ENCODE peak calls at places on chromosome 4, in four cellular contexts. L, V, Y and W are unnamed samples.

GRCh38 chr4:38529189-38530115 is 134.5 kb upstream of the KLF3 start:
- DNase-seq in Y (no peak), V (no peak), L (no peak), W (no peak)

GRCh38 chr4:153781717-153782416 is 7.0 kb downstream of the SFRP2 start:
- DNase-seq in V (peak; percentile 61), Y (peak; percentile 29), L (no peak), W (no peak)

GRCh38 chr4:95085118-95085833 is 327.5 kb downstream of the BMPR1B start:
- DNase-seq in L (peak; percentile 81), Y (no peak), V (no peak), W (no peak)

GRCh38 chr4:156109943-156110925 is 156.6 kb upstream of the CTSO start:
- DNase-seq in V (peak; percentile 70), Y (peak; percentile 49), L (peak; percentile 2), W (peak; percentile 83)

GRCh38 chr4:138050601-138051000 is 191.5 kb downstream of the SLC7A11 start:
- DNase-seq in Y (peak; percentile 59), L (no peak), V (no peak), W (no peak)

GRCh38 chr4:19438228-19438627 is 813.5 kb upstream of the SLIT2 start:
- DNase-seq in L (no peak), V (peak; percentile 42), Y (no peak), W (no peak)

GRCh38 chr4:185219551-185220344 is 10.3 kb downstream of the SNX25 start:
- DNase-seq in L (no peak), V (peak; percentile 79), Y (no peak), W (no peak)

GRCh38 chr4:111537165-111537564 is 608.1 kb upstream of the FAM241A start:
- DNase-seq in L (no peak), V (peak; percentile 48), Y (no peak), W (no peak)

GRCh38 chr4:18566970-18567799 is 545.6 kb upstream of the LCORL start:
- DNase-seq in Y (no peak), L (peak; percentile 1), V (no peak), W (no peak)

GRCh38 chr4:70197842-70198241 is 2.3 kb downstream of the ODAM start:
- DNase-seq in Y (no peak), L (no peak), V (no peak), W (no peak)

GRCh38 chr4:15438939-15439524 is 11.2 kb downstream of the C1QTNF7 start:
- DNase-seq in Y (no peak), L (no peak), V (peak; percentile 54), W (no peak)

GRCh38 chr4:26325191-26325590 is 4.4 kb downstream of the RBPJ start:
- DNase-seq in Y (no peak), V (peak; percentile 65), L (peak; percentile 31), W (peak; percentile 35)

GRCh38 chr4:119221412-119221811 is 8.9 kb downstream of the USP53 start:
- DNase-seq in Y (no peak), L (no peak), V (no peak), W (no peak)

GRCh38 chr4:55125763-55126541 is 557 bp upstream of the KDR start:
- DNase-seq in V (peak; percentile 36), L (no peak), Y (peak; percentile 33), W (peak; percentile 19)

GRCh38 chr4:140633154-140633553 is 64.4 kb upstream of the UCP1 start:
- DNase-seq in V (no peak), L (no peak), Y (no peak), W (no peak)

GRCh38 chr4:152357206-152357605 is 178.7 kb downstream of the FBXW7 start:
- DNase-seq in Y (no peak), V (peak; percentile 63), L (peak; percentile 30), W (peak; percentile 41)

GRCh38 chr4:79662651-79663050 is 254.6 kb upstream of the GK2 start:
- DNase-seq in L (no peak), V (no peak), Y (no peak), W (no peak)

GRCh38 chr4:186700746-186701145 is 22.9 kb downstream of the FAT1 start:
- DNase-seq in L (no peak), V (peak; percentile 97), Y (no peak), W (peak; percentile 65)

GRCh38 chr4:118033148-118034060 is 882 bp upstream of the NDST3 start:
- DNase-seq in V (peak; percentile 48), Y (peak; percentile 70), L (peak; percentile 15), W (peak; percentile 38)

GRCh38 chr4:121551271-121551670 is 145.5 kb downstream of the ANXA5 start:
- DNase-seq in Y (no peak), L (no peak), V (peak; percentile 10), W (peak; percentile 55)

GRCh38 chr4:189613202-189613601 is 327.5 kb upstream of the FRG1 start:
- DNase-seq in Y (no peak), V (no peak), L (no peak), W (no peak)

GRCh38 chr4:133592591-133592990 is 443.5 kb downstream of the PCDH10 start:
- DNase-seq in L (no peak), V (no peak), Y (peak; percentile 61), W (no peak)

GRCh38 chr4:13536607-13537006 is 7.7 kb downstream of the NKX3-2 start:
- DNase-seq in V (no peak), Y (no peak), L (no peak), W (no peak)
- H3K9me3 ChIP-seq in V (no peaks in the 10 kb centered on the region), Y (no peaks in the 10 kb centered on the region), L (no peaks in the 10 kb centered on the region), W (peaks cover 3% of the 10 kb centered on the region)

GRCh38 chr4:41631538-41631937 is 93.6 kb downstream of the LIMCH1 start:
- DNase-seq in V (no peak), L (no peak), Y (no peak), W (no peak)

GRCh38 chr4:41628916-41629315 is 91.0 kb downstream of the LIMCH1 start:
- DNase-seq in V (no peak), Y (no peak), L (no peak), W (no peak)

GRCh38 chr4:41635441-41635840 is 97.5 kb downstream of the LIMCH1 start:
- DNase-seq in Y (no peak), V (no peak), L (no peak), W (no peak)

GRCh38 chr4:41633321-41633720 is 95.4 kb downstream of the LIMCH1 start:
- DNase-seq in Y (no peak), V (no peak), L (no peak), W (no peak)

GRCh38 chr4:41632481-41633073 is 94.6 kb downstream of the LIMCH1 start:
- DNase-seq in L (no peak), Y (no peak), V (peak; percentile 43), W (no peak)
- H3K4me2 ChIP-seq in L (no peak overlapping the region), Y (no peak overlapping the region), V (no peak overlapping the region), W (no peak overlapping the region)

GRCh38 chr4:518569-519083 is 19.6 kb downstream of the PIGG start:
- DNase-seq in V (no peak), Y (no peak), L (no peak), W (no peak)
- H3K9me3 ChIP-seq in V (no peaks in the 10 kb centered on the region), Y (no peaks in the 10 kb centered on the region), L (no peaks in the 10 kb centered on the region), W (no peaks in the 10 kb centered on the region)

GRCh38 chr4:166012129-166013078 is 139.4 kb downstream of the TLL1 start:
- DNase-seq in Y (no peak), L (no peak), V (no peak), W (peak; percentile 73)
- H3K4me2 ChIP-seq in Y (no peak overlapping the region), L (no peak overlapping the region), V (no peak overlapping the region), W (peak overlapping the region; percentile 29)

GRCh38 chr4:28788929-28789490 is 1928.4 kb downstream of the STIM2 start:
- DNase-seq in L (peak; percentile 5), V (peak; percentile 3), Y (no peak), W (peak; percentile 7)
- H3K9me3 ChIP-seq in L (no peaks in the 10 kb centered on the region), V (no peaks in the 10 kb centered on the region), Y (no peaks in the 10 kb centered on the region), W (no peaks in the 10 kb centered on the region)

GRCh38 chr4:105061720-105062119 is 85.0 kb upstream of the TET2 start:
- DNase-seq in Y (no peak), V (no peak), L (no peak), W (no peak)
- H3K4me2 ChIP-seq in Y (no peak overlapping the region), V (no peak overlapping the region), L (no peak overlapping the region), W (peak overlapping the region; percentile 71)